ENCODE peak calls at places on chromosomes 4 and X, in seven cellular contexts. G is naive thymus-derived CD4-positive, alpha-beta T cell; Q is fibroblast of lung; O is prostate gland; K is A673; T is body of pancreas; J is psoas muscle. R is an unnamed sample.

GRCh38 chr4:93072292-93072691 is 756.3 kb upstream of the ATOH1 start:
- DNase-seq in G (no peak), Q (no peak), O (no peak), K (no peak), T (no peak), J (no peak), R (no peak)

GRCh38 chr4:125551967-125552366 is 237.2 kb downstream of the FAT4 start:
- DNase-seq in G (no peak), Q (no peak), O (no peak), K (no peak), T (no peak), J (no peak), R (no peak)

GRCh38 chr4:97104006-97104405 is 1039.3 kb downstream of the STPG2 start:
- DNase-seq in G (no peak), Q (no peak), O (no peak), K (no peak), T (no peak), J (no peak), R (no peak)

GRCh38 chrX:69538321-69538876 is 34.3 kb downstream of the NALF2 start:
- DNase-seq in G (peak; percentile 51), Q (peak; percentile 58), O (peak; percentile 48), K (peak; percentile 68), T (peak; percentile 74), J (peak; percentile 90), R (no peak)

GRCh38 chr4:154329939-154330338 is 161.7 kb downstream of the DCHS2 start:
- DNase-seq in G (no peak), Q (peak; percentile 85), O (no peak), K (no peak), T (no peak), J (peak; percentile 58), R (no peak)

GRCh38 chr4:69167300-69167699 is 47.2 kb downstream of the UGT2B11 start:
- DNase-seq in G (no peak), Q (no peak), O (no peak), K (no peak), T (no peak), J (no peak), R (no peak)

GRCh38 chr4:119025916-119026661 is 109.5 kb upstream of the MYOZ2 start:
- DNase-seq in G (no peak), Q (peak; percentile 97), O (peak; percentile 50), K (peak; percentile 60), T (no peak), J (no peak), R (peak; percentile 89)

GRCh38 chrX:154542723-154543424 is 3.8 kb downstream of the G6PD start:
- DNase-seq in G (no peak), Q (no peak), O (no peak), K (no peak), T (no peak), J (no peak), R (no peak)

GRCh38 chrX:72169008-72169728 is 12.4 kb upstream of the PIN4 start:
- DNase-seq in G (peak; percentile 71), Q (peak; percentile 8), O (no peak), K (no peak), T (no peak), J (no peak), R (no peak)

GRCh38 chr4:185210102-185210981 is 944 bp downstream of the SNX25 start:
- DNase-seq in G (peak; percentile 40), Q (peak; percentile 63), O (peak; percentile 40), K (peak; percentile 59), T (peak; percentile 56), J (peak; percentile 72), R (no peak)

GRCh38 chr4:6509587-6509986 is 37.2 kb upstream of the PPP2R2C start:
- DNase-seq in G (no peak), Q (no peak), O (no peak), K (no peak), T (no peak), J (no peak), R (peak; percentile 52)

GRCh38 chrX:150036181-150036580 is 97.9 kb upstream of the EOLA2 start:
- DNase-seq in G (no peak), Q (peak; percentile 63), O (no peak), K (peak; percentile 23), T (peak; percentile 14), J (no peak), R (no peak)

GRCh38 chrX:103954259-103954658 is 8.2 kb upstream of the TMSB15B start:
- DNase-seq in G (no peak), Q (no peak), O (no peak), K (no peak), T (no peak), J (no peak), R (no peak)

GRCh38 chrX:7109838-7110793 is 37.4 kb upstream of the STS start:
- DNase-seq in G (no peak), Q (no peak), O (no peak), K (peak; percentile 49), T (no peak), J (no peak), R (no peak)

DNA sequence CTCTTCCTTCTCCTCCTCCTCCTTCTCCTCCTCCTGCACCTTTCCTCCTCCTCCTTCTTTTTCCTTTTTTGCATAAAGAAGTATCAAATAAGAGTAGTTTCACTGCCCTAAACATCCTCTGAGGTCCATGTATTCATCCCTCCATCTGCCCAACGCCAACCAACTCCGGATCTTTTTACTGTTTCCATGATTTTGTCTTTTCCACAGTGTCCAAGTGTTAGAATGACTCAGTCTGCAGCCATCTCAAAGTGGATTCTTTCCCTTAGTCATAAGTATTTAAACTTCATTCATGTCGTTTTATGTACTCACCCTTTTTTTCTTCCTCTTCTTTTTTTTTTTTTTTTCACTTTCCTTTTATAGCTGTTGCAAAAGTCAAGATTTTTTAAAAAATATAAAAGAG is 12.9 kb downstream of the CSF2RA start:
- DNase-seq in G (no peak), Q (no peak), O (no peak), K (no peak), T (no peak), J (no peak), R (no peak)
- H3K4me1 ChIP-seq in G (no peaks in the 10 kb centered on the region), Q (no peaks in the 10 kb centered on the region), O (no peaks in the 10 kb centered on the region), K (no peaks in the 10 kb centered on the region), T (no peaks in the 10 kb centered on the region), J (no peaks in the 10 kb centered on the region), R (no peaks in the 10 kb centered on the region)

GRCh38 chr4:38684271-38684670 is 20.3 kb downstream of the KLF3 start:
- DNase-seq in G (peak; percentile 56), Q (no peak), O (no peak), K (no peak), T (no peak), J (no peak), R (no peak)

GRCh38 chr4:38686682-38687081 is 22.7 kb downstream of the KLF3 start:
- DNase-seq in G (no peak), Q (no peak), O (no peak), K (no peak), T (no peak), J (no peak), R (no peak)

GRCh38 chr4:38684951-38685350 is 21.0 kb downstream of the KLF3 start:
- DNase-seq in G (no peak), Q (no peak), O (no peak), K (no peak), T (no peak), J (no peak), R (no peak)

GRCh38 chr4:38688676-38689355 is 24.8 kb downstream of the KLF3 start:
- DNase-seq in G (no peak), Q (no peak), O (no peak), K (no peak), T (no peak), J (peak; percentile 41), R (no peak)

DNA sequence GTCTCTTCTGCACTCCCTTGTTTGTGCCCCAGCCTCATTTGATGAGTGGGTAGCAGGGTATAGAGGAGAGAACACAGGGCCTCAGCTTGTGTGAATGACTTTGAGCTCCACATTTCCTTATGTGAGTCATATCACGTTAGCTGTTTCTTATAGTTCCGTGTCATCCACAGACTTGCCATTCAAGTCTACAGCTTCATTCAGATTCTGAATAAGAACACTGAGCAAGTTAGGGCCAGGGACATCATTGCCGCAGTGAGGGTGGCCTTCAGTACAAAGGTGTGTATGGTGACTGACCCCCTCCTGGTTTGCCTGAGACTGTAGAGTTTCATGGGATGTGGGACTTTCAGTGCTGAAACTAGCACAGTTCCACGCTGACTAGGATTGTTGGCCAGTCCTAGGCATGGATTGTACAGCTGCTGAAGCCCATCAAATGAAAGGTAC is 23.6 kb downstream of the KLF3 start:
- DNase-seq in G (no peak), Q (no peak), O (no peak), K (no peak), T (no peak), J (no peak), R (no peak)
- H3K4me1 ChIP-seq in G (peaks cover 48% of the 10 kb centered on the region), Q (peaks cover 5% of the 10 kb centered on the region), O (no peaks in the 10 kb centered on the region), K (peaks cover 12% of the 10 kb centered on the region), T (peaks cover 14% of the 10 kb centered on the region), J (peaks cover 43% of the 10 kb centered on the region), R (peaks cover 69% of the 10 kb centered on the region)

DNA sequence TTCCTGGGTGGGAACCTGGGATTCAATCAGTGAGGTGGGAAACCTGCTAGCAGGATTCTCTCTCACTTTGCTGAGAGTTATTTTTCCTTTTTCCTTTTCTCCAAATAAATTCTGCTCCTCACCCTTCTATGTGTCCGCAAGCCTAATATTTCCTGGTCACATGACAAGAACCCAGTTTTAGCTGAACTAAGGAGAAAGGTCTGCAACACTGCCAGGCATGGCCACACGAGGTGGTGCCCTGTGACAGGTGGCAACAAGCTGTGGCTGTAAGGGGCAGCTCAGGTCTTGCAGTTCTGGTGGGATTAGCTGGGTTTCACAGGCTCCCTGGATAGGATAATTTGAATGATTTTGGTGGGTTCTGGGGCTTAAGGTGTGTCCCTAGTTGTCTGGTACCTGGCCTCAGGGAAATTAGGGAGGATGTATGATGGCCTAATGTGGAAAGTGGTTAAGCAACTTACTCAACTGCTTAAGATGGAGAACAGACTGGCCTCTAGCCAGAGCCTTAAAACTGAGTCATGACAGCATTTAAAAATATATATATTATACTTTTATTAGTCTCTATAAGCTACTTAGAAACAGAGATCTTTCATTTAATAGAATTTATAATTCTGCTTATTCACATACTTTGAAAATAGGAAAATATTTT is 215.0 kb downstream of the IL15 start:
- DNase-seq in G (no peak), Q (peak; percentile 42), O (no peak), K (no peak), T (no peak), J (no peak), R (no peak)
- H3K4me1 ChIP-seq in G (no peaks in the 10 kb centered on the region), Q (no peaks in the 10 kb centered on the region), O (no peaks in the 10 kb centered on the region), K (no peaks in the 10 kb centered on the region), T (peaks cover 16% of the 10 kb centered on the region), J (no peaks in the 10 kb centered on the region), R (no peaks in the 10 kb centered on the region)

GRCh38 chr4:784401-785331 is 41.3 kb downstream of the CPLX1 start:
- DNase-seq in G (no peak), Q (no peak), O (no peak), K (no peak), T (no peak), J (peak; percentile 53), R (peak; percentile 89)
- H3K4me1 ChIP-seq in G (peaks cover 24% of the 10 kb centered on the region), Q (peaks cover 6% of the 10 kb centered on the region), O (peaks cover 17% of the 10 kb centered on the region), K (peaks cover 8% of the 10 kb centered on the region), T (peaks cover 33% of the 10 kb centered on the region), J (peaks cover 12% of the 10 kb centered on the region), R (peaks cover 53% of the 10 kb centered on the region)

GRCh38 chr4:108395786-108396185 is 224.6 kb upstream of the RPL34 start:
- DNase-seq in G (no peak), Q (no peak), O (no peak), K (no peak), T (no peak), J (no peak), R (no peak)
- H3K4me1 ChIP-seq in G (peaks cover 5% of the 10 kb centered on the region), Q (no peaks in the 10 kb centered on the region), O (no peaks in the 10 kb centered on the region), K (no peaks in the 10 kb centered on the region), T (no peaks in the 10 kb centered on the region), J (no peaks in the 10 kb centered on the region), R (no peaks in the 10 kb centered on the region)